ENCODE peak calls at places on chromosomes 1 and 21, in eight cellular contexts. T is esophagus squamous epithelium, H is fibroblast of mammary gland, U is retinal pigment epithelial cell, A is iPS DF 6.9, Y is astrocyte of the spinal cord, V is astrocyte, E is Panc1. G is an unnamed sample.

GRCh38 chr1:26848947-26849774 is 13.8 kb upstream of the SFN start:
- DNase-seq in T (no peak), H (peak), U (peak), A (no peak), Y (peak), V (peak), E (peak), G (peak)

GRCh38 chr1:42913426-42914091 is 45.1 kb downstream of the SLC2A1 start:
- DNase-seq in T (no peak), H (peak), U (no peak), A (peak), Y (peak), V (peak), E (peak), G (peak)

GRCh38 chr1:29129916-29130315 is 6.2 kb upstream of the TMEM200B start:
- DNase-seq in T (no peak), H (no peak), U (no peak), A (no peak), Y (no peak), V (no peak), E (no peak), G (no peak)

GRCh38 chr1:182527680-182528079 is 61.4 kb downstream of the RNASEL start:
- DNase-seq in T (no peak), H (peak), U (no peak), A (no peak), Y (no peak), V (no peak), E (no peak), G (no peak)

GRCh38 chr1:29235955-29236742 is at the start of gene PTPRU:
- DNase-seq in T (no peak), H (peak), U (no peak), A (no peak), Y (peak), V (no peak), E (no peak), G (peak)

GRCh38 chr1:167744901-167745300 is 23.1 kb downstream of the MPZL1 start:
- DNase-seq in T (no peak), H (no peak), U (no peak), A (no peak), Y (no peak), V (no peak), E (no peak), G (no peak)

GRCh38 chr1:203440780-203441179 is 34.8 kb upstream of the PRELP start:
- DNase-seq in T (no peak), H (peak), U (peak), A (no peak), Y (peak), V (peak), E (no peak), G (peak)

GRCh38 chr1:198656500-198656932 is 17.7 kb downstream of the PTPRC start:
- DNase-seq in T (no peak), H (no peak), U (no peak), A (no peak), Y (no peak), V (no peak), E (no peak), G (no peak)

GRCh38 chr1:230878584-230878975 is 10.3 kb upstream of the C1orf198 start:
- DNase-seq in T (no peak), H (peak), U (no peak), A (no peak), Y (peak), V (peak), E (no peak), G (peak)

GRCh38 chr1:150362721-150363425 is 1.1 kb upstream of the RPRD2 start:
- DNase-seq in T (no peak), H (no peak), U (no peak), A (no peak), Y (no peak), V (peak), E (no peak), G (no peak)

GRCh38 chr1:168469690-168470089 is 74.1 kb downstream of the XCL2 start:
- DNase-seq in T (no peak), H (peak), U (no peak), A (no peak), Y (peak), V (peak), E (no peak), G (peak)

DNA sequence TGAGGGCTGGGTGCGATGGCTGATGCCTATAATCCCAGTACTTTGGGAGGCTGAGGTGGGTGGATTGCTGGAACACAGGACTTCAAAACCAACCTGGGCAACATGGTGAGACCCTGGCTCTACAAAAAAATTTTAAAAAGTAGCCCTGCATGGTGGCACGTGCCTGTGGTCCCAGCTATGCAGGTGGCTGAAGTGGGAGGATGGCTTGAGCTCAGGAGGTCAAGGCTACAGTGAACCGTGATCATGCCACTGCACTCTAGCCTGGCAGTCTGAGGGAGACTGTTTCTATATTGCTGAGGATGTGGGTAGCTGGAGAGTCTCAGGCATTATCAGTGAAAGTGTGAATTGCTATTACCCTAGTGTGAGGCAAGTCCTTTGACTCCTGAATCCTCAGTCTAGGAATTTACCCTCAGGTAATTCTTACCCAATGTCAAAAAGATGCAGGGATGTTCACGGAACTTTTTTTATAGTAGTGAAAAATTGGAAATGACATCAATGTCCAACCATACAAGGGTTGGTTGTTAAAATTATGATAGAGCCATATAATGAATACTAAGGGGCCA is 61.8 kb upstream of the RPL11 start:
- DNase-seq in T (no peak), H (no peak), U (no peak), A (no peak), Y (no peak), V (no peak), E (no peak), G (no peak)
- H3K4me3 ChIP-seq in T (no peak), H (no peak), U (no peak), A (no peak), Y (no peak), V (no peak), E (no peak), G (no peak)

GRCh38 chr1:228478912-228479665 is 8.1 kb upstream of the RNF187 start:
- DNase-seq in T (no peak), H (no peak), U (no peak), A (no peak), Y (no peak), V (no peak), E (no peak), G (no peak)
- H3K4me3 ChIP-seq in T (no peak), H (no peak), U (no peak), A (no peak), Y (no peak), V (no peak), E (no peak), G (no peak)

GRCh38 chr21:44742418-44743153 is 31.2 kb upstream of the TSPEAR start:
- DNase-seq in T (no peak), H (no peak), U (no peak), A (no peak), Y (no peak), V (no peak), E (no peak), G (no peak)
- H3K4me3 ChIP-seq in T (no peak), H (no peak), U (no peak), A (no peak), Y (no peak), V (no peak), E (no peak), G (no peak)

GRCh38 chr21:25179116-25179515 is 428.2 kb downstream of the MRPL39 start:
- DNase-seq in T (no peak), H (no peak), U (peak), A (no peak), Y (peak), V (peak), E (no peak), G (no peak)
- H3K4me3 ChIP-seq in T (no peak), H (no peak), U (no peak), A (no peak), Y (no peak), V (no peak), E (no peak), G (no peak)

GRCh38 chr1:154611150-154611865 is 3.3 kb upstream of the ADAR start:
- DNase-seq in T (no peak), H (no peak), U (no peak), A (no peak), Y (no peak), V (no peak), E (no peak), G (no peak)
- H3K4me3 ChIP-seq in T (no peak), H (no peak), U (no peak), A (no peak), Y (no peak), V (no peak), E (no peak), G (no peak)

G was measured in MG63.